ENCODE peak calls at places on chromosomes 3 and 15, in four cellular contexts. One of them, this sample, is unnamed.

GRCh38 chr3:45896956-45897355 is 10.6 kb downstream of the CCR9 start:
- DNase-seq in tibial nerve: no peak
- DNase-seq in cardiac muscle cell: peak; percentile 49
- DNase-seq in lower lobe of right lung: no peak
- DNase-seq in this sample: no peak

GRCh38 chr3:31185004-31185357 is 290.5 kb upstream of the GADL1 start:
- DNase-seq in cardiac muscle cell: peak; percentile 15
- DNase-seq in lower lobe of right lung: no peak
- DNase-seq in tibial nerve: no peak
- DNase-seq in this sample: no peak

GRCh38 chr3:38139191-38139590 is 730 bp downstream of the MYD88 start:
- DNase-seq in lower lobe of right lung: peak; percentile 33
- DNase-seq in cardiac muscle cell: no peak
- DNase-seq in tibial nerve: no peak
- DNase-seq in this sample: peak; percentile 48

GRCh38 chr3:128011140-128011539 is 41.1 kb upstream of the SEC61A1 start:
- DNase-seq in cardiac muscle cell: peak; percentile 38
- DNase-seq in lower lobe of right lung: peak; percentile 81
- DNase-seq in tibial nerve: no peak
- DNase-seq in this sample: no peak

GRCh38 chr3:181752202-181752671 is 40.5 kb downstream of the SOX2 start:
- DNase-seq in cardiac muscle cell: peak; percentile 1
- DNase-seq in lower lobe of right lung: no peak
- DNase-seq in tibial nerve: no peak
- DNase-seq in this sample: no peak

GRCh38 chr3:6578526-6578925 is 282.4 kb upstream of the GRM7 start:
- DNase-seq in cardiac muscle cell: peak; percentile 0
- DNase-seq in lower lobe of right lung: no peak
- DNase-seq in tibial nerve: no peak
- DNase-seq in this sample: no peak

GRCh38 chr3:158846803-158847465 is 45.1 kb downstream of the MFSD1 start:
- DNase-seq in lower lobe of right lung: no peak
- DNase-seq in cardiac muscle cell: no peak
- DNase-seq in tibial nerve: no peak
- DNase-seq in this sample: no peak

GRCh38 chr3:69204315-69204957 is 82.0 kb upstream of the LMOD3 start:
- DNase-seq in tibial nerve: no peak
- DNase-seq in cardiac muscle cell: no peak
- DNase-seq in lower lobe of right lung: no peak
- DNase-seq in this sample: no peak

GRCh38 chr15:84681822-84682221 is 23.8 kb upstream of the NMB start:
- DNase-seq in lower lobe of right lung: no peak
- DNase-seq in cardiac muscle cell: peak; percentile 83
- DNase-seq in tibial nerve: no peak
- DNase-seq in this sample: no peak

GRCh38 chr3:128709506-128710210 is 16.3 kb upstream of the RAB7A start:
- DNase-seq in tibial nerve: no peak
- DNase-seq in lower lobe of right lung: no peak
- DNase-seq in cardiac muscle cell: no peak
- DNase-seq in this sample: no peak

GRCh38 chr3:66401157-66401550 is 99.7 kb downstream of the LRIG1 start:
- DNase-seq in lower lobe of right lung: no peak
- DNase-seq in tibial nerve: no peak
- DNase-seq in cardiac muscle cell: no peak
- DNase-seq in this sample: no peak

GRCh38 chr3:65751123-65751700 is 287.5 kb downstream of the MAGI1 start:
- DNase-seq in cardiac muscle cell: peak; percentile 47
- DNase-seq in lower lobe of right lung: no peak
- DNase-seq in tibial nerve: peak; percentile 14
- DNase-seq in this sample: no peak

GRCh38 chr15:40249477-40250303 is 10.8 kb downstream of the PAK6 start:
- DNase-seq in lower lobe of right lung: peak; percentile 41
- DNase-seq in tibial nerve: no peak
- DNase-seq in cardiac muscle cell: peak; percentile 26
- DNase-seq in this sample: no peak

GRCh38 chr15:59306520-59307163 is 66.0 kb downstream of the MYO1E start:
- DNase-seq in tibial nerve: no peak
- DNase-seq in lower lobe of right lung: no peak
- DNase-seq in cardiac muscle cell: peak; percentile 78
- DNase-seq in this sample: no peak

GRCh38 chr3:164550857-164551256 is 527.4 kb downstream of the SI start:
- DNase-seq in tibial nerve: no peak
- DNase-seq in lower lobe of right lung: no peak
- DNase-seq in cardiac muscle cell: no peak
- DNase-seq in this sample: no peak

GRCh38 chr3:44661189-44661588 is 12.7 kb downstream of the ZNF35 start:
- DNase-seq in tibial nerve: no peak
- DNase-seq in cardiac muscle cell: no peak
- DNase-seq in lower lobe of right lung: no peak
- DNase-seq in this sample: no peak

GRCh38 chr3:106086636-106087035 is 217.8 kb upstream of the CBLB start:
- DNase-seq in lower lobe of right lung: no peak
- DNase-seq in tibial nerve: no peak
- DNase-seq in cardiac muscle cell: no peak
- DNase-seq in this sample: no peak

GRCh38 chr3:14913071-14913925 is 34.1 kb upstream of the NR2C2 start:
- DNase-seq in cardiac muscle cell: no peak
- DNase-seq in tibial nerve: no peak
- DNase-seq in lower lobe of right lung: no peak
- DNase-seq in this sample: no peak

GRCh38 chr15:35055416-35056105 is 29.5 kb downstream of the NANOGP8 start:
- DNase-seq in lower lobe of right lung: no peak
- DNase-seq in cardiac muscle cell: no peak
- DNase-seq in tibial nerve: no peak
- DNase-seq in this sample: no peak

GRCh38 chr3:69724722-69725435 is 14.4 kb upstream of the MITF start:
- DNase-seq in tibial nerve: no peak
- DNase-seq in cardiac muscle cell: peak; percentile 66
- DNase-seq in lower lobe of right lung: no peak
- DNase-seq in this sample: no peak

GRCh38 chr3:190517696-190518095 is 3.8 kb downstream of the IL1RAP start:
- DNase-seq in cardiac muscle cell: peak; percentile 70
- DNase-seq in lower lobe of right lung: no peak
- DNase-seq in tibial nerve: no peak
- DNase-seq in this sample: no peak
- H3K4me1 ChIP-seq in cardiac muscle cell: no peaks in the 10 kb centered on the region
- H3K4me1 ChIP-seq in lower lobe of right lung: peaks cover 30% of the 10 kb centered on the region
- H3K4me1 ChIP-seq in tibial nerve: no peaks in the 10 kb centered on the region
- H3K4me1 ChIP-seq in this sample: peaks cover 8% of the 10 kb centered on the region

GRCh38 chr3:42180901-42181300 is 85.1 kb downstream of the CCK start:
- DNase-seq in lower lobe of right lung: no peak
- DNase-seq in cardiac muscle cell: no peak
- DNase-seq in tibial nerve: no peak
- DNase-seq in this sample: no peak
- H3K4me1 ChIP-seq in lower lobe of right lung: peaks cover 18% of the 10 kb centered on the region
- H3K4me1 ChIP-seq in cardiac muscle cell: peaks cover 10% of the 10 kb centered on the region
- H3K4me1 ChIP-seq in tibial nerve: peaks cover 17% of the 10 kb centered on the region
- H3K4me1 ChIP-seq in this sample: peaks cover 19% of the 10 kb centered on the region

DNA sequence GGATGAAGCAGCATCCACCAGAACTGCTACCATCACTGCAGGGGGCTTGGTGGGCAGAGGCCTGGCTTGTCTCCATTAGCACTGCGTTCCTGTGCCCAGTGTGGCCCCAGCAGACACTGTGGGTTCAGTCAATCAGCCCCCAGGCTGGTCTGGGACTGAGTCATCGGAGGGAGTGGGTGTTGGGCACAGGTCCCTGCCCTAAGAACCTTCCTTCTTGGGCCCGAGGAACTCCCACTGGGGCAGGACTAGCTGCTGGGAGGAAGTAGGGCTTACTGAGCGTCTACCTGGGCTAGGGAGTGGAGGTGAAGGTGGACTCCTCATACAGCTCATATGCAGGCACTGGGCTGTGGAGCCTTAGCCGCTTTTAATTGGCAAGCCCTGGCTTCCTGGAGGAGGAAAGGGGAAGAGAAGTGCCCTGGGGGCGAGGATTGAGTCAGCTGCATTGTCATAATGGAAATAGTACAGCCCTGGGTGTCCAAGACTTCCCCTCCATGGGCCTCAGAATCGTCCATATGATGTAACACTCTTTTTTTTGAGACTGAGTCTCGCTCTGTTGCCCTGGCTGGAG is 1.4 kb upstream of the PPM1M start:
- DNase-seq in lower lobe of right lung: peak; percentile 76
- DNase-seq in tibial nerve: no peak
- DNase-seq in cardiac muscle cell: no peak
- DNase-seq in this sample: peak; percentile 47
- H3K4me1 ChIP-seq in lower lobe of right lung: peaks cover 60% of the 10 kb centered on the region
- H3K4me1 ChIP-seq in tibial nerve: peaks cover 26% of the 10 kb centered on the region
- H3K4me1 ChIP-seq in cardiac muscle cell: no peaks in the 10 kb centered on the region
- H3K4me1 ChIP-seq in this sample: peaks cover 18% of the 10 kb centered on the region

GRCh38 chr3:184175981-184176376 is 1.3 kb downstream of the AP2M1 start:
- DNase-seq in cardiac muscle cell: no peak
- DNase-seq in tibial nerve: no peak
- DNase-seq in lower lobe of right lung: no peak
- DNase-seq in this sample: no peak
- H3K4me1 ChIP-seq in cardiac muscle cell: peaks cover 21% of the 10 kb centered on the region
- H3K4me1 ChIP-seq in tibial nerve: peaks cover 25% of the 10 kb centered on the region
- H3K4me1 ChIP-seq in lower lobe of right lung: peaks cover 36% of the 10 kb centered on the region
- H3K4me1 ChIP-seq in this sample: peaks cover 29% of the 10 kb centered on the region

GRCh38 chr15:70589221-70589620 is 174.1 kb downstream of the UACA start:
- DNase-seq in tibial nerve: no peak
- DNase-seq in lower lobe of right lung: no peak
- DNase-seq in cardiac muscle cell: peak; percentile 90
- DNase-seq in this sample: no peak

GRCh38 chr15:70597945-70598344 is 165.4 kb downstream of the UACA start:
- DNase-seq in cardiac muscle cell: no peak
- DNase-seq in lower lobe of right lung: no peak
- DNase-seq in tibial nerve: no peak
- DNase-seq in this sample: no peak

GRCh38 chr15:70596354-70597055 is 166.9 kb downstream of the UACA start:
- DNase-seq in tibial nerve: no peak
- DNase-seq in cardiac muscle cell: peak; percentile 63
- DNase-seq in lower lobe of right lung: no peak
- DNase-seq in this sample: no peak

GRCh38 chr15:70597056-70597603 is 166.2 kb downstream of the UACA start:
- DNase-seq in tibial nerve: no peak
- DNase-seq in lower lobe of right lung: no peak
- DNase-seq in cardiac muscle cell: no peak
- DNase-seq in this sample: no peak

DNA sequence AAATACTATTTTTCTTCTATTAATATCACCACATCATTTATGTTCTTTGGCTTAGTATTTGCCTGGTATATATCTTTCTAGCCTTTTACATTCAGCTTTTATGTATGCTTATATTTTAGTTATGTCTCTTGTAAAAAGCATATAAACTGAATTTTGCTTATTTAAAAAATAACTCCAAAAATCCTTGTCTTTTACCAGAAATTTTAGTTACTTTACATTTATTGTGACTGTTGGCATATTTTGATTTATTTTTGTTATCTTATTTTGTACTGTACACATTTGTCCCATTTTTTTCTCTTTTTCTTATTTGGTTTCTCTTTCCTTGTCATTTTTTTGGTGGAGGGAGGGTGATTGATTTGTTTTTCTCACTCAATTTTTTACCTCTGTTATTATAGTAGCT is 169.6 kb downstream of the UACA start:
- DNase-seq in tibial nerve: no peak
- DNase-seq in cardiac muscle cell: no peak
- DNase-seq in lower lobe of right lung: no peak
- DNase-seq in this sample: no peak
- H3K4me1 ChIP-seq in tibial nerve: no peaks in the 10 kb centered on the region
- H3K4me1 ChIP-seq in cardiac muscle cell: no peaks in the 10 kb centered on the region
- H3K4me1 ChIP-seq in lower lobe of right lung: no peaks in the 10 kb centered on the region
- H3K4me1 ChIP-seq in this sample: no peaks in the 10 kb centered on the region

GRCh38 chr3:141078200-141078599 is 27.1 kb downstream of the SPSB4 start:
- DNase-seq in tibial nerve: no peak
- DNase-seq in lower lobe of right lung: no peak
- DNase-seq in cardiac muscle cell: no peak
- DNase-seq in this sample: peak; percentile 58

GRCh38 chr3:141080407-141080806 is 29.3 kb downstream of the SPSB4 start:
- DNase-seq in cardiac muscle cell: no peak
- DNase-seq in lower lobe of right lung: no peak
- DNase-seq in tibial nerve: no peak
- DNase-seq in this sample: no peak

GRCh38 chr3:141076821-141077571 is 25.8 kb downstream of the SPSB4 start:
- DNase-seq in cardiac muscle cell: peak; percentile 48
- DNase-seq in tibial nerve: no peak
- DNase-seq in lower lobe of right lung: peak; percentile 71
- DNase-seq in this sample: peak; percentile 67

GRCh38 chr3:141076026-141076797 is 25.1 kb downstream of the SPSB4 start:
- DNase-seq in tibial nerve: no peak
- DNase-seq in cardiac muscle cell: no peak
- DNase-seq in lower lobe of right lung: no peak
- DNase-seq in this sample: no peak

GRCh38 chr3:141077631-141078030 is 26.5 kb downstream of the SPSB4 start:
- DNase-seq in tibial nerve: no peak
- DNase-seq in lower lobe of right lung: no peak
- DNase-seq in cardiac muscle cell: no peak
- DNase-seq in this sample: no peak
- H3K4me1 ChIP-seq in tibial nerve: peaks cover 8% of the 10 kb centered on the region
- H3K4me1 ChIP-seq in lower lobe of right lung: peaks cover 27% of the 10 kb centered on the region
- H3K4me1 ChIP-seq in cardiac muscle cell: peaks cover 84% of the 10 kb centered on the region
- H3K4me1 ChIP-seq in this sample: no peaks in the 10 kb centered on the region

GRCh38 chr3:61809879-61810278 is 248.5 kb downstream of the PTPRG start:
- DNase-seq in cardiac muscle cell: peak; percentile 59
- DNase-seq in lower lobe of right lung: no peak
- DNase-seq in tibial nerve: no peak
- DNase-seq in this sample: peak; percentile 51
- H3K4me1 ChIP-seq in cardiac muscle cell: peaks cover 70% of the 10 kb centered on the region
- H3K4me1 ChIP-seq in lower lobe of right lung: peaks cover 49% of the 10 kb centered on the region
- H3K4me1 ChIP-seq in tibial nerve: peaks cover 26% of the 10 kb centered on the region
- H3K4me1 ChIP-seq in this sample: peaks cover 97% of the 10 kb centered on the region

GRCh38 chr3:112407888-112408702 is 75.1 kb downstream of the CD200 start:
- DNase-seq in lower lobe of right lung: no peak
- DNase-seq in cardiac muscle cell: no peak
- DNase-seq in tibial nerve: no peak
- DNase-seq in this sample: no peak
- H3K4me1 ChIP-seq in lower lobe of right lung: no peaks in the 10 kb centered on the region
- H3K4me1 ChIP-seq in cardiac muscle cell: no peaks in the 10 kb centered on the region
- H3K4me1 ChIP-seq in tibial nerve: no peaks in the 10 kb centered on the region
- H3K4me1 ChIP-seq in this sample: peaks cover 20% of the 10 kb centered on the region

DNA sequence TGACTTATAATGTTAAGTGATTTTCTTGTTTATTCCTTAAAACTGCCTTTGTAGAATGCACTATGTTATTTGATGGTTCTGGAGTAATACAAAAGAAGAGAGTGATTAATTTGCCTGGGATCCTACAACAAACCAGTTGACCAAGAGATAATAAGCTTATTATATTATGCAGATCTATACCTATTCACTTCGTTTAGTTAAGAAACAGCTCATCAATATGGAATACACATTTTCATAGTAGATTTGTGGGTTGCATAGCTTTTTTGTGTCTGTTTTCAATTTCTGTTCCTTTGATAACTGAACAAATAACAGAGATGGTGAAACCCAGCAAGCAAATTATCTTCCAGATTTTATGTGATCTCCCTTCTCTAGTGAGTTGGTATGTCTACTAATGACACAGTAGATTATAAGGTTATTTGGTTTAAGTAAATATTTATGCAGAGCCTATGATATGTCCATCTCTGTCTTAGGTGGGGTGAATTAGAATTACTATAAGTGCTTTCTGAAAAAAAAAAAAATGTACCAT is 443.3 kb upstream of the TPRG1 start:
- DNase-seq in tibial nerve: no peak
- DNase-seq in cardiac muscle cell: no peak
- DNase-seq in lower lobe of right lung: no peak
- DNase-seq in this sample: no peak
- H3K4me1 ChIP-seq in tibial nerve: no peaks in the 10 kb centered on the region
- H3K4me1 ChIP-seq in cardiac muscle cell: no peaks in the 10 kb centered on the region
- H3K4me1 ChIP-seq in lower lobe of right lung: no peaks in the 10 kb centered on the region
- H3K4me1 ChIP-seq in this sample: no peaks in the 10 kb centered on the region

This sample was measured in tibial artery.